ENCODE peak calls at places on chromosome 9, in six cellular contexts. N is GM20000, S is dorsolateral prefrontal cortex, B is AG10803, T is T-cell, G is nucleus accumbens. O is an unnamed sample.

GRCh38 chr9:112339886-112340285 is 6.5 kb upstream of the PTBP3 start:
- DNase-seq in N (no peak), S (no peak), B (no peak), T (no peak), G (no peak), O (no peak)

GRCh38 chr9:100911273-100911672 is 117.3 kb upstream of the PLPPR1 start:
- DNase-seq in N (no peak), S (no peak), B (no peak), T (no peak), G (no peak), O (no peak)

GRCh38 chr9:98260635-98261034 is 5.2 kb upstream of the TBC1D2 start:
- DNase-seq in N (no peak), S (no peak), B (no peak), T (no peak), G (no peak), O (no peak)

GRCh38 chr9:89597711-89598707 is 6.8 kb upstream of the GADD45G start:
- DNase-seq in N (peak), S (no peak), B (peak), T (no peak), G (peak), O (no peak)

GRCh38 chr9:109745335-109746283 is 34.4 kb upstream of the PALM2AKAP2 start:
- DNase-seq in N (no peak), S (no peak), B (peak), T (no peak), G (no peak), O (no peak)

GRCh38 chr9:3528466-3528865 is 2.7 kb upstream of the RFX3 start:
- DNase-seq in N (no peak), S (no peak), B (no peak), T (peak), G (no peak), O (no peak)

GRCh38 chr9:20280330-20280729 is 342.0 kb downstream of the MLLT3 start:
- DNase-seq in N (no peak), S (no peak), B (no peak), T (no peak), G (no peak), O (no peak)

GRCh38 chr9:113164536-113165300 is 13.9 kb downstream of the SLC31A2 start:
- DNase-seq in N (no peak), S (peak), B (peak), T (no peak), G (peak), O (peak)

GRCh38 chr9:133869674-133870419 is 122.3 kb downstream of the VAV2 start:
- DNase-seq in N (no peak), S (no peak), B (no peak), T (peak), G (no peak), O (no peak)

GRCh38 chr9:91800473-91800872 is 149.6 kb downstream of the ROR2 start:
- DNase-seq in N (no peak), S (no peak), B (no peak), T (no peak), G (no peak), O (no peak)